ENCODE peak calls at places on chromosomes 16 and 17, in four cellular contexts. F is NCI-H2107, D is dorsolateral prefrontal cortex, Q is cardiac fibroblast. A is an unnamed sample.

GRCh38 chr17:44797809-44798208 is 32.3 kb downstream of the GJC1 start:
- DNase-seq in F (no peak), D (no peak), Q (no peak), A (no peak)

GRCh38 chr16:24273511-24273910 is 17.4 kb downstream of the CACNG3 start:
- DNase-seq in F (no peak), D (no peak), Q (peak; percentile 1), A (no peak)

GRCh38 chr17:31369266-31369665 is 22.2 kb upstream of the RAB11FIP4 start:
- DNase-seq in F (no peak), D (no peak), Q (peak; percentile 52), A (no peak)

GRCh38 chr16:54447606-54448440 is 161.2 kb upstream of the IRX3 start:
- DNase-seq in F (no peak), D (no peak), Q (peak; percentile 68), A (no peak)

GRCh38 chr17:39765766-39766165 is 28.0 kb downstream of the GRB7 start:
- DNase-seq in F (no peak), D (no peak), Q (no peak), A (no peak)

GRCh38 chr17:57027852-57028251 is 49.9 kb downstream of the SCPEP1 start:
- DNase-seq in F (no peak), D (no peak), Q (no peak), A (no peak)

GRCh38 chr17:59897090-59897489 is 4.2 kb downstream of the RPS6KB1 start:
- DNase-seq in F (no peak), D (no peak), Q (no peak), A (no peak)

GRCh38 chr17:40419559-40420331 is 2.0 kb upstream of the TOP2A start:
- DNase-seq in F (no peak), D (no peak), Q (no peak), A (no peak)

GRCh38 chr16:50448522-50448921 is 79.7 kb upstream of the BRD7 start:
- DNase-seq in F (no peak), D (no peak), Q (no peak), A (no peak)

GRCh38 chr17:67156269-67157199 is 88.5 kb downstream of the HELZ start:
- DNase-seq in F (no peak), D (no peak), Q (peak; percentile 15), A (no peak)

GRCh38 chr17:4576729-4577322 is 7.5 kb upstream of the SMTNL2 start:
- DNase-seq in F (no peak), D (no peak), Q (no peak), A (no peak)

GRCh38 chr16:13305019-13305755 is 403.8 kb downstream of the SHISA9 start:
- DNase-seq in F (no peak), D (no peak), Q (no peak), A (no peak)